ENCODE peak calls at places on chromosomes 6 and 20, in six cellular contexts. J is mesenchymal stem cell, R is mesendoderm, G is SK-N-MC, W is adrenal gland, N is esophagus squamous epithelium. C is an unnamed sample.

GRCh38 chr20:16459019-16459700 is 114.1 kb downstream of the KIF16B start:
- DNase-seq in W (peak; percentile 81), N (no peak), J (peak; percentile 54), G (no peak), R (peak; percentile 10), C (peak; percentile 72)

GRCh38 chr6:110816677-110817076 is 1.4 kb upstream of the CDK19 start:
- DNase-seq in W (no peak), N (no peak), R (no peak), J (no peak), G (no peak), C (no peak)

GRCh38 chr20:6882911-6883310 is 115.4 kb downstream of the BMP2 start:
- DNase-seq in J (no peak), N (no peak), R (no peak), W (no peak), G (no peak), C (no peak)

GRCh38 chr20:50472693-50473610 is 37.2 kb upstream of the PTPN1 start:
- DNase-seq in R (no peak), G (no peak), W (no peak), N (no peak), J (no peak), C (no peak)

GRCh38 chr6:73954843-73955242 is 258.8 kb downstream of the CD109 start:
- DNase-seq in N (no peak), W (no peak), J (no peak), G (no peak), R (no peak), C (no peak)

GRCh38 chr6:10412948-10413849 is 1.7 kb downstream of the TFAP2A start:
- DNase-seq in J (no peak), N (no peak), W (no peak), G (no peak), R (peak; percentile 67), C (no peak)

GRCh38 chr20:58709013-58709702 is 16.6 kb downstream of the NPEPL1 start:
- DNase-seq in W (no peak), G (no peak), R (no peak), N (no peak), J (no peak), C (peak; percentile 26)

GRCh38 chr6:24126586-24127192 is 674 bp downstream of the NRSN1 start:
- DNase-seq in J (peak; percentile 67), W (peak; percentile 42), N (no peak), R (peak; percentile 91), G (peak; percentile 72), C (no peak)

GRCh38 chr6:157304840-157305675 is 18.3 kb downstream of the TMEM242 start:
- DNase-seq in W (peak; percentile 79), G (no peak), N (no peak), J (peak; percentile 58), R (no peak), C (no peak)

GRCh38 chr20:63359937-63360849 is 956 bp downstream of the CHRNA4 start:
- DNase-seq in R (no peak), N (no peak), G (no peak), W (no peak), J (no peak), C (no peak)

GRCh38 chr6:118309337-118310093 is 238.6 kb upstream of the PLN start:
- DNase-seq in R (no peak), G (no peak), W (no peak), N (no peak), J (no peak), C (no peak)

GRCh38 chr6:105786449-105786848 is 299.7 kb upstream of the PRDM1 start:
- DNase-seq in J (no peak), W (no peak), R (peak; percentile 17), G (no peak), N (no peak), C (no peak)

GRCh38 chr6:89007209-89008001 is 44.0 kb upstream of the RNGTT start:
- DNase-seq in G (no peak), W (no peak), R (no peak), J (peak; percentile 27), N (no peak), C (no peak)

GRCh38 chr6:1716396-1716795 is 106.7 kb downstream of the FOXC1 start:
- DNase-seq in W (no peak), R (no peak), N (no peak), G (no peak), J (no peak), C (no peak)

GRCh38 chr20:54133434-54134427 is 40.1 kb downstream of the CYP24A1 start:
- DNase-seq in R (peak; percentile 26), G (no peak), N (no peak), W (no peak), J (peak; percentile 41), C (no peak)

GRCh38 chr6:157990321-157991066 is 8.8 kb downstream of the SYNJ2 start:
- DNase-seq in J (no peak), G (peak; percentile 14), N (no peak), W (no peak), R (no peak), C (no peak)

GRCh38 chr6:72746276-72746675 is 124.4 kb downstream of the KCNQ5 start:
- DNase-seq in J (no peak), W (no peak), G (no peak), R (no peak), N (no peak), C (no peak)

GRCh38 chr6:141598487-141598886 is 534.2 kb upstream of the GJE1 start:
- DNase-seq in G (no peak), W (no peak), N (no peak), J (peak; percentile 13), R (no peak), C (no peak)

GRCh38 chr6:80259113-80259512 is 152.6 kb downstream of the BCKDHB start:
- DNase-seq in J (no peak), R (no peak), N (no peak), G (no peak), W (no peak), C (no peak)

GRCh38 chr20:62623488-62624324 is 18.6 kb upstream of the SLCO4A1 start:
- DNase-seq in R (peak; percentile 96), N (peak; percentile 68), G (peak; percentile 37), J (peak; percentile 95), W (peak; percentile 97), C (peak; percentile 97)

GRCh38 chr6:56400273-56400672 is 152.9 kb upstream of the COL21A1 start:
- DNase-seq in W (no peak), J (no peak), G (no peak), R (no peak), N (no peak), C (no peak)

GRCh38 chr6:43861212-43861918 is 91.4 kb downstream of the VEGFA start:
- DNase-seq in J (no peak), N (no peak), W (no peak), G (no peak), R (no peak), C (no peak)

GRCh38 chr20:51486197-51487005 is 56.1 kb downstream of the NFATC2 start:
- DNase-seq in G (no peak), R (no peak), W (no peak), N (no peak), J (peak; percentile 40), C (no peak)

GRCh38 chr20:3798908-3799248 is 2.8 kb downstream of the CDC25B start:
- DNase-seq in J (no peak), R (no peak), G (no peak), W (no peak), N (no peak), C (no peak)
- H3K36me3 ChIP-seq in J (peaks cover 50% of the 10 kb centered on the region), R (peaks cover 8% of the 10 kb centered on the region), G (peaks cover 59% of the 10 kb centered on the region), W (peaks cover 36% of the 10 kb centered on the region), N (peaks cover 47% of the 10 kb centered on the region), C (peaks cover 31% of the 10 kb centered on the region)

GRCh38 chr6:149247385-149247763 is 70.1 kb upstream of the TAB2 start:
- DNase-seq in J (no peak), W (no peak), R (no peak), N (no peak), G (no peak), C (no peak)
- H3K27ac ChIP-seq in J (no peak overlapping the region), W (no peak overlapping the region), R (no peak overlapping the region), N (no peak overlapping the region), G (no peak overlapping the region), C (no peak overlapping the region)

DNA sequence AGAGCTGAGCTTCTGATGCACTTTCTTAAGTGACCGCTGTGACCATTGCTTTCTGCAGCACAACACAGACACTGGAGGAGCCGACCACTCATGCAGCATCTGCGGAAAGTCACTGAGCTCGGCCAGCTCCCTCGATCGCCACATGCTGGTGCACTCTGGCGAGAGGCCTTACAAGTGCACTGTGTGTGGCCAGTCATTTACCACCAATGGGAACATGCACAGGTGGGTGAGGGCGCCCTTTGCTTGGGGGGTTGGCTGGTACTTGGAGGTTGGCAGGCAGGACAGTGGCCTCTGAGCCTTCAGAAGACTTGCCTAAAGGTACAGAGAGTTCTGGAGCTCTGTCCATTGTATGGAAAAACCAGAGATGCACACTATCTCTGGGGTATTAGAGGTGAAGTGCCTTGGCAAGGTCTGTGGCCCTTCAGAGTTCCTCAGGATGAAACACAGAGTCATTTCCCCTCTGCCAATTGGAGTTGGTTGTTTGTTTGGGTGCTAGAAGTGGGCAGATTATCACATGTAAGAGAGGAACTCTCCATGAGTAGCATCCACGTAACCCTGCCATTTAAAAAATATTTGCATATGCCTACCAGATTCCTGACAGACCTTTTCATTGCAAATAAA is 81.5 kb downstream of the RREB1 start:
- DNase-seq in W (no peak), N (no peak), J (no peak), R (no peak), G (no peak), C (peak; percentile 30)
- H3K36me3 ChIP-seq in W (peaks cover 56% of the 10 kb centered on the region), N (peaks cover 98% of the 10 kb centered on the region), J (peaks cover 25% of the 10 kb centered on the region), R (peaks cover 7% of the 10 kb centered on the region), G (peaks cover 94% of the 10 kb centered on the region), C (peaks cover 50% of the 10 kb centered on the region)

GRCh38 chr6:45477278-45477677 is 99.5 kb upstream of the SUPT3H start:
- DNase-seq in R (no peak), J (no peak), N (no peak), W (no peak), G (no peak), C (no peak)

GRCh38 chr6:45479834-45480696 is 102.3 kb upstream of the SUPT3H start:
- DNase-seq in J (peak; percentile 96), N (no peak), W (no peak), G (no peak), R (no peak), C (no peak)

GRCh38 chr6:45476341-45476740 is 98.6 kb upstream of the SUPT3H start:
- DNase-seq in N (no peak), G (no peak), J (no peak), R (no peak), W (no peak), C (no peak)

GRCh38 chr6:45477785-45478184 is 100.1 kb upstream of the SUPT3H start:
- DNase-seq in W (no peak), R (no peak), J (no peak), G (no peak), N (no peak), C (no peak)

DNA sequence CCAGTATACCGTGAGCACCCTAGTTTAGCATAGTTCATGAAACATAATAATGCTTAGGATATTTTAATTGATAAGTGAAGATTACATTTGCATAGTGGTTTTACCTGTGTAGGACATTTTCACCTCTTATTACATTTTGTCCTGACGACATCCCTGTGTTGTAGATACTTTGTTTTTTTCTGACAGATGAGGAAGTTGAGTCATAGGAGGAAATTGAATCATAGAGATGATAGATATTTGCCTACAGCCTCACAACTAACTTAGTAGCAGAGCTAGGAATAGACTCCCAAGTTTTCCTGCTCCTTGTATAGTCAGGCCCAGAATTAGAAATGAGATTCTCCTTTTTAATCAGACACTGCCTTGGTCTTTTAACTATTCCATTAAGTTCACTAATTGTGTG is 100.5 kb upstream of the SUPT3H start:
- DNase-seq in N (no peak), R (no peak), W (no peak), J (peak; percentile 65), G (no peak), C (no peak)
- H3K27ac ChIP-seq in N (peak overlapping the region; percentile 76), R (no peak overlapping the region), W (no peak overlapping the region), J (no peak overlapping the region), G (no peak overlapping the region), C (no peak overlapping the region)